ENCODE peak calls at places on chromosomes 6 and 20, in nine cellular contexts. S is left cardiac atrium; I is right lobe of liver; T is epithelial cell of esophagus; M is Calu3; Y is left colon; Z is A549; D is ovary; O is activated naive CD4-positive, alpha-beta T cell. C is an unnamed sample.

GRCh38 chr6:3195695-3196497 is 31.6 kb downstream of the TUBB2B start:
- DNase-seq in S (no peak), I (no peak), T (no peak), M (peak), Y (no peak), Z (peak), D (no peak), O (no peak), C (no peak)

GRCh38 chr20:51341581-51341980 is 200.9 kb downstream of the NFATC2 start:
- DNase-seq in S (no peak), I (no peak), T (no peak), M (no peak), Y (no peak), Z (no peak), D (no peak), O (no peak), C (no peak)

GRCh38 chr6:115733426-115733825 is 327.3 kb downstream of the FRK start:
- DNase-seq in S (no peak), I (no peak), T (no peak), M (no peak), Y (no peak), Z (no peak), D (no peak), O (no peak), C (no peak)

GRCh38 chr6:157770946-157771345 is 52.1 kb upstream of the SNX9 start:
- DNase-seq in S (no peak), I (no peak), T (peak), M (no peak), Y (no peak), Z (no peak), D (no peak), O (no peak), C (peak)

GRCh38 chr6:142946181-142946923 is 1.4 kb upstream of the HIVEP2 start:
- DNase-seq in S (peak), I (peak), T (peak), M (peak), Y (peak), Z (peak), D (peak), O (peak), C (peak)

GRCh38 chr20:54173653-54174451 is at the start of gene CYP24A1:
- DNase-seq in S (peak), I (peak), T (peak), M (peak), Y (no peak), Z (peak), D (no peak), O (no peak), C (no peak)

GRCh38 chr6:34084591-34085280 is 61.2 kb downstream of the GRM4 start:
- DNase-seq in S (no peak), I (no peak), T (no peak), M (no peak), Y (no peak), Z (no peak), D (no peak), O (no peak), C (no peak)

GRCh38 chr6:132198896-132199295 is 202.4 kb downstream of the MOXD1 start:
- DNase-seq in S (no peak), I (no peak), T (no peak), M (no peak), Y (no peak), Z (no peak), D (no peak), O (no peak), C (no peak)

GRCh38 chr6:21992178-21992967 is 304.5 kb downstream of the PRL start:
- DNase-seq in S (no peak), I (no peak), T (peak), M (no peak), Y (no peak), Z (no peak), D (peak), O (no peak), C (no peak)

GRCh38 chr6:159038914-159039884 is 5.6 kb downstream of the TAGAP start:
- DNase-seq in S (no peak), I (no peak), T (peak), M (no peak), Y (no peak), Z (no peak), D (no peak), O (no peak), C (peak)